ENCODE peak calls at places on chromosomes 5 and 9, in eight cellular contexts. T is activated CD4-positive, alpha-beta T cell treated with anti-CD3 and anti-CD28 coated beads, Interleukin-2, amount 50 U/mL, for 1 hour; W is hypothalamus; H is tibial nerve; U is activated CD8-positive, alpha-beta T cell treated with anti-CD3 and anti-CD28 coated beads for 36 hours; F is fibroblast of mammary gland; N is T-helper 2 cell; L is neural crest cell. Y is an unnamed sample.
A peak's percentile ranks its signal among the peaks of the same experiment; 100 is the strongest.

GRCh38 chr5:142726188-142726731 is 40.4 kb upstream of the FGF1 start:
- DNase-seq in T (no peak), W (no peak), H (no peak), U (no peak), F (peak; percentile 96), N (no peak), L (no peak), Y (no peak)

GRCh38 chr5:147617711-147618110 is 107.8 kb upstream of the DPYSL3 start:
- DNase-seq in T (no peak), W (no peak), H (no peak), U (no peak), F (no peak), N (no peak), L (no peak), Y (no peak)

GRCh38 chr5:34905564-34905963 is 9.7 kb downstream of the RAD1 start:
- DNase-seq in T (no peak), W (no peak), H (no peak), U (no peak), F (peak; percentile 24), N (no peak), L (no peak), Y (no peak)

GRCh38 chr5:160175438-160176218 is 53.7 kb upstream of the FABP6 start:
- DNase-seq in T (no peak), W (peak; percentile 65), H (no peak), U (no peak), F (peak; percentile 27), N (no peak), L (no peak), Y (no peak)

GRCh38 chr9:116543731-116544400 is 143.2 kb upstream of the TRIM32 start:
- DNase-seq in T (no peak), W (no peak), H (peak; percentile 17), U (no peak), F (peak; percentile 97), N (no peak), L (no peak), Y (no peak)

GRCh38 chr5:117731445-117731844 is 1156.8 kb upstream of the SEMA6A start:
- DNase-seq in T (no peak), W (no peak), H (no peak), U (no peak), F (no peak), N (no peak), L (no peak), Y (no peak)

GRCh38 chr5:10406636-10407035 is 35.0 kb upstream of the ROPN1L start:
- DNase-seq in T (no peak), W (no peak), H (no peak), U (no peak), F (no peak), N (no peak), L (no peak), Y (no peak)

GRCh38 chr9:137163101-137163661 is 6.7 kb downstream of the LRRC26 start:
- DNase-seq in T (no peak), W (no peak), H (no peak), U (no peak), F (peak; percentile 12), N (no peak), L (no peak), Y (no peak)

GRCh38 chr9:38362912-38363588 is 29.5 kb upstream of the ALDH1B1 start:
- DNase-seq in T (no peak), W (no peak), H (peak; percentile 43), U (peak; percentile 40), F (peak; percentile 88), N (peak; percentile 52), L (peak; percentile 21), Y (peak; percentile 6)

GRCh38 chr9:76191493-76191892 is 202.7 kb downstream of the RFK start:
- DNase-seq in T (no peak), W (no peak), H (no peak), U (no peak), F (no peak), N (no peak), L (no peak), Y (no peak)

GRCh38 chr9:129750010-129750409 is 2.8 kb downstream of the PTGES start:
- DNase-seq in T (no peak), W (no peak), H (no peak), U (no peak), F (peak; percentile 84), N (no peak), L (no peak), Y (no peak)

GRCh38 chr5:115577329-115577728 is 24.9 kb downstream of the TICAM2 start:
- DNase-seq in T (no peak), W (no peak), H (no peak), U (no peak), F (peak; percentile 77), N (no peak), L (no peak), Y (no peak)

GRCh38 chr5:150750469-150750868 is 8.3 kb downstream of the DCTN4 start:
- DNase-seq in T (no peak), W (no peak), H (no peak), U (no peak), F (no peak), N (no peak), L (no peak), Y (no peak)

GRCh38 chr5:147084702-147085101 is 150.1 kb upstream of the STK32A start:
- DNase-seq in T (no peak), W (peak; percentile 65), H (no peak), U (no peak), F (no peak), N (no peak), L (peak; percentile 45), Y (no peak)

Y was measured in CD8-positive, alpha-beta memory T cell.